ENCODE peak calls at places on chromosome 3, in seven cellular contexts. One of them, this sample, is unnamed.

GRCh38 chr3:150074697-150075416 is 104.2 kb upstream of the PFN2 start:
- DNase-seq in HCT116: no peak
- DNase-seq in adrenal gland: no peak
- DNase-seq in body of pancreas: no peak
- DNase-seq in endothelial cell of umbilical vein: no peak
- DNase-seq in sigmoid colon: no peak
- DNase-seq in ovary: no peak
- DNase-seq in this sample: no peak

GRCh38 chr3:178494376-178494775 is 41.9 kb upstream of the KCNMB2 start:
- DNase-seq in HCT116: no peak
- DNase-seq in adrenal gland: no peak
- DNase-seq in body of pancreas: no peak
- DNase-seq in endothelial cell of umbilical vein: no peak
- DNase-seq in sigmoid colon: no peak
- DNase-seq in ovary: no peak
- DNase-seq in this sample: no peak

GRCh38 chr3:76698136-76698535 is 341.8 kb upstream of the ROBO2 start:
- DNase-seq in HCT116: no peak
- DNase-seq in adrenal gland: no peak
- DNase-seq in body of pancreas: peak; percentile 14
- DNase-seq in endothelial cell of umbilical vein: no peak
- DNase-seq in sigmoid colon: no peak
- DNase-seq in ovary: no peak
- DNase-seq in this sample: no peak

GRCh38 chr3:67790043-67790442 is 135.6 kb upstream of the SUCLG2 start:
- DNase-seq in HCT116: peak; percentile 23
- DNase-seq in adrenal gland: peak; percentile 30
- DNase-seq in body of pancreas: peak; percentile 37
- DNase-seq in endothelial cell of umbilical vein: peak; percentile 68
- DNase-seq in sigmoid colon: no peak
- DNase-seq in ovary: no peak
- DNase-seq in this sample: no peak

GRCh38 chr3:40179016-40179415 is 130.5 kb upstream of the EIF1B start:
- DNase-seq in HCT116: peak; percentile 54
- DNase-seq in adrenal gland: peak; percentile 64
- DNase-seq in body of pancreas: peak; percentile 82
- DNase-seq in endothelial cell of umbilical vein: peak; percentile 80
- DNase-seq in sigmoid colon: peak; percentile 71
- DNase-seq in ovary: peak; percentile 80
- DNase-seq in this sample: peak; percentile 66

GRCh38 chr3:189570916-189571315 is 60.3 kb upstream of the TP63 start:
- DNase-seq in HCT116: no peak
- DNase-seq in adrenal gland: no peak
- DNase-seq in body of pancreas: no peak
- DNase-seq in endothelial cell of umbilical vein: no peak
- DNase-seq in sigmoid colon: no peak
- DNase-seq in ovary: no peak
- DNase-seq in this sample: no peak

GRCh38 chr3:147359177-147360062 is 46.9 kb downstream of the ZIC4 start:
- DNase-seq in HCT116: no peak
- DNase-seq in adrenal gland: no peak
- DNase-seq in body of pancreas: no peak
- DNase-seq in endothelial cell of umbilical vein: no peak
- DNase-seq in sigmoid colon: no peak
- DNase-seq in ovary: no peak
- DNase-seq in this sample: no peak

GRCh38 chr3:102078864-102079808 is 229.8 kb downstream of the NFKBIZ start:
- DNase-seq in HCT116: no peak
- DNase-seq in adrenal gland: no peak
- DNase-seq in body of pancreas: no peak
- DNase-seq in endothelial cell of umbilical vein: peak; percentile 63
- DNase-seq in sigmoid colon: no peak
- DNase-seq in ovary: no peak
- DNase-seq in this sample: no peak

GRCh38 chr3:101878589-101878988 is 29.3 kb downstream of the NFKBIZ start:
- DNase-seq in HCT116: no peak
- DNase-seq in adrenal gland: no peak
- DNase-seq in body of pancreas: no peak
- DNase-seq in endothelial cell of umbilical vein: no peak
- DNase-seq in sigmoid colon: no peak
- DNase-seq in ovary: no peak
- DNase-seq in this sample: peak; percentile 75

GRCh38 chr3:65439641-65440040 is 599.1 kb downstream of the MAGI1 start:
- DNase-seq in HCT116: peak; percentile 6
- DNase-seq in adrenal gland: peak; percentile 51
- DNase-seq in body of pancreas: peak; percentile 30
- DNase-seq in endothelial cell of umbilical vein: peak; percentile 59
- DNase-seq in sigmoid colon: peak; percentile 71
- DNase-seq in ovary: peak; percentile 44
- DNase-seq in this sample: peak; percentile 57

GRCh38 chr3:10373686-10374261 is 52.9 kb upstream of the SEC13 start:
- DNase-seq in HCT116: peak; percentile 18
- DNase-seq in adrenal gland: no peak
- DNase-seq in body of pancreas: no peak
- DNase-seq in endothelial cell of umbilical vein: no peak
- DNase-seq in sigmoid colon: no peak
- DNase-seq in ovary: no peak
- DNase-seq in this sample: no peak

GRCh38 chr3:64158334-64158733 is 66.9 kb downstream of the PRICKLE2 start:
- DNase-seq in HCT116: no peak
- DNase-seq in adrenal gland: no peak
- DNase-seq in body of pancreas: peak; percentile 30
- DNase-seq in endothelial cell of umbilical vein: no peak
- DNase-seq in sigmoid colon: no peak
- DNase-seq in ovary: no peak
- DNase-seq in this sample: no peak

GRCh38 chr3:105594219-105594618 is 227.5 kb downstream of the ALCAM start:
- DNase-seq in HCT116: no peak
- DNase-seq in adrenal gland: no peak
- DNase-seq in body of pancreas: no peak
- DNase-seq in endothelial cell of umbilical vein: no peak
- DNase-seq in sigmoid colon: no peak
- DNase-seq in ovary: no peak
- DNase-seq in this sample: no peak

GRCh38 chr3:15359677-15360397 is 27.5 kb upstream of the SH3BP5 start:
- DNase-seq in HCT116: no peak
- DNase-seq in adrenal gland: no peak
- DNase-seq in body of pancreas: no peak
- DNase-seq in endothelial cell of umbilical vein: no peak
- DNase-seq in sigmoid colon: no peak
- DNase-seq in ovary: no peak
- DNase-seq in this sample: no peak

GRCh38 chr3:197343656-197344408 is 45.4 kb upstream of the DLG1 start:
- DNase-seq in HCT116: no peak
- DNase-seq in adrenal gland: peak; percentile 49
- DNase-seq in body of pancreas: no peak
- DNase-seq in endothelial cell of umbilical vein: no peak
- DNase-seq in sigmoid colon: no peak
- DNase-seq in ovary: no peak
- DNase-seq in this sample: no peak

GRCh38 chr3:118990818-118991560 is 43.7 kb downstream of the IGSF11 start:
- DNase-seq in HCT116: no peak
- DNase-seq in adrenal gland: no peak
- DNase-seq in body of pancreas: no peak
- DNase-seq in endothelial cell of umbilical vein: no peak
- DNase-seq in sigmoid colon: no peak
- DNase-seq in ovary: no peak
- DNase-seq in this sample: no peak

GRCh38 chr3:114706591-114707224 is 412.9 kb downstream of the TIGIT start:
- DNase-seq in HCT116: peak; percentile 88
- DNase-seq in adrenal gland: peak; percentile 75
- DNase-seq in body of pancreas: peak; percentile 59
- DNase-seq in endothelial cell of umbilical vein: peak; percentile 4
- DNase-seq in sigmoid colon: no peak
- DNase-seq in ovary: no peak
- DNase-seq in this sample: no peak

GRCh38 chr3:127608362-127608718 is 10.1 kb downstream of the MCM2 start:
- DNase-seq in HCT116: no peak
- DNase-seq in adrenal gland: peak; percentile 88
- DNase-seq in body of pancreas: no peak
- DNase-seq in endothelial cell of umbilical vein: no peak
- DNase-seq in sigmoid colon: no peak
- DNase-seq in ovary: no peak
- DNase-seq in this sample: no peak

GRCh38 chr3:152307829-152308474 is 39.2 kb downstream of the MBNL1 start:
- DNase-seq in HCT116: no peak
- DNase-seq in adrenal gland: no peak
- DNase-seq in body of pancreas: no peak
- DNase-seq in endothelial cell of umbilical vein: peak; percentile 34
- DNase-seq in sigmoid colon: no peak
- DNase-seq in ovary: no peak
- DNase-seq in this sample: no peak

GRCh38 chr3:67311440-67311839 is 313.3 kb downstream of the KBTBD8 start:
- DNase-seq in HCT116: no peak
- DNase-seq in adrenal gland: no peak
- DNase-seq in body of pancreas: no peak
- DNase-seq in endothelial cell of umbilical vein: no peak
- DNase-seq in sigmoid colon: no peak
- DNase-seq in ovary: no peak
- DNase-seq in this sample: no peak

GRCh38 chr3:57160731-57161086 is 4.4 kb downstream of the IL17RD start:
- DNase-seq in HCT116: no peak
- DNase-seq in adrenal gland: no peak
- DNase-seq in body of pancreas: no peak
- DNase-seq in endothelial cell of umbilical vein: no peak
- DNase-seq in sigmoid colon: no peak
- DNase-seq in ovary: no peak
- DNase-seq in this sample: no peak

GRCh38 chr3:57161915-57162314 is 3.2 kb downstream of the IL17RD start:
- DNase-seq in HCT116: no peak
- DNase-seq in adrenal gland: no peak
- DNase-seq in body of pancreas: no peak
- DNase-seq in endothelial cell of umbilical vein: no peak
- DNase-seq in sigmoid colon: no peak
- DNase-seq in ovary: no peak
- DNase-seq in this sample: no peak

GRCh38 chr3:57158813-57159678 is 6.1 kb downstream of the IL17RD start:
- DNase-seq in HCT116: peak; percentile 51
- DNase-seq in adrenal gland: no peak
- DNase-seq in body of pancreas: no peak
- DNase-seq in endothelial cell of umbilical vein: peak; percentile 18
- DNase-seq in sigmoid colon: no peak
- DNase-seq in ovary: no peak
- DNase-seq in this sample: no peak

GRCh38 chr3:57160046-57160730 is 5.0 kb downstream of the IL17RD start:
- DNase-seq in HCT116: no peak
- DNase-seq in adrenal gland: no peak
- DNase-seq in body of pancreas: no peak
- DNase-seq in endothelial cell of umbilical vein: no peak
- DNase-seq in sigmoid colon: no peak
- DNase-seq in ovary: peak; percentile 67
- DNase-seq in this sample: no peak

GRCh38 chr3:57161131-57161538 is 4.0 kb downstream of the IL17RD start:
- DNase-seq in HCT116: no peak
- DNase-seq in adrenal gland: no peak
- DNase-seq in body of pancreas: no peak
- DNase-seq in endothelial cell of umbilical vein: no peak
- DNase-seq in sigmoid colon: no peak
- DNase-seq in ovary: no peak
- DNase-seq in this sample: no peak
- H3K27me3 ChIP-seq in HCT116: no peaks in the 10 kb centered on the region
- H3K27me3 ChIP-seq in adrenal gland: no peaks in the 10 kb centered on the region
- H3K27me3 ChIP-seq in body of pancreas: no peaks in the 10 kb centered on the region
- H3K27me3 ChIP-seq in endothelial cell of umbilical vein: peaks cover 62% of the 10 kb centered on the region
- H3K27me3 ChIP-seq in sigmoid colon: no peaks in the 10 kb centered on the region
- H3K27me3 ChIP-seq in ovary: no peaks in the 10 kb centered on the region
- H3K27me3 ChIP-seq in this sample: no peaks in the 10 kb centered on the region

GRCh38 chr3:16841906-16842709 is 42.6 kb upstream of the PLCL2 start:
- DNase-seq in HCT116: no peak
- DNase-seq in adrenal gland: peak; percentile 35
- DNase-seq in body of pancreas: peak; percentile 20
- DNase-seq in endothelial cell of umbilical vein: no peak
- DNase-seq in sigmoid colon: peak; percentile 71
- DNase-seq in ovary: no peak
- DNase-seq in this sample: peak; percentile 60
- TF ChIP-seq POLR2A in HCT116: no peak
- TF ChIP-seq POLR2A in adrenal gland: no peak
- TF ChIP-seq POLR2A in body of pancreas: no peak
- TF ChIP-seq POLR2A in endothelial cell of umbilical vein: no peak
- TF ChIP-seq POLR2A in sigmoid colon: no peak
- TF ChIP-seq POLR2A in ovary: no peak
- TF ChIP-seq POLR2A in this sample: no peak

GRCh38 chr3:171459130-171459941 is 869 bp downstream of the TNIK start:
- DNase-seq in HCT116: no peak
- DNase-seq in adrenal gland: peak; percentile 25
- DNase-seq in body of pancreas: peak; percentile 35
- DNase-seq in endothelial cell of umbilical vein: peak; percentile 72
- DNase-seq in sigmoid colon: peak; percentile 71
- DNase-seq in ovary: peak; percentile 27
- DNase-seq in this sample: peak; percentile 65
- H3K27ac ChIP-seq in HCT116: peak overlapping the region; percentile 71
- H3K27ac ChIP-seq in adrenal gland: no peak overlapping the region
- H3K27ac ChIP-seq in body of pancreas: peak overlapping the region; percentile 81
- H3K27ac ChIP-seq in endothelial cell of umbilical vein: peak overlapping the region; percentile 18
- H3K27ac ChIP-seq in sigmoid colon: peak overlapping the region; percentile 93
- H3K27ac ChIP-seq in ovary: peak overlapping the region; percentile 29
- H3K27ac ChIP-seq in this sample: peak overlapping the region; percentile 75

GRCh38 chr3:53495518-53496501 is 1.4 kb downstream of the CACNA1D start:
- DNase-seq in HCT116: no peak
- DNase-seq in adrenal gland: peak; percentile 29
- DNase-seq in body of pancreas: peak; percentile 18
- DNase-seq in endothelial cell of umbilical vein: no peak
- DNase-seq in sigmoid colon: peak; percentile 70
- DNase-seq in ovary: peak; percentile 22
- DNase-seq in this sample: no peak

GRCh38 chr3:53493618-53493996 is 804 bp upstream of the CACNA1D start:
- DNase-seq in HCT116: no peak
- DNase-seq in adrenal gland: no peak
- DNase-seq in body of pancreas: no peak
- DNase-seq in endothelial cell of umbilical vein: no peak
- DNase-seq in sigmoid colon: no peak
- DNase-seq in ovary: no peak
- DNase-seq in this sample: no peak

GRCh38 chr3:53496984-53497383 is 2.6 kb downstream of the CACNA1D start:
- DNase-seq in HCT116: no peak
- DNase-seq in adrenal gland: no peak
- DNase-seq in body of pancreas: no peak
- DNase-seq in endothelial cell of umbilical vein: no peak
- DNase-seq in sigmoid colon: no peak
- DNase-seq in ovary: no peak
- DNase-seq in this sample: no peak

GRCh38 chr3:53493997-53494791 is at the start of gene CACNA1D:
- DNase-seq in HCT116: peak; percentile 23
- DNase-seq in adrenal gland: no peak
- DNase-seq in body of pancreas: peak; percentile 69
- DNase-seq in endothelial cell of umbilical vein: no peak
- DNase-seq in sigmoid colon: no peak
- DNase-seq in ovary: peak; percentile 40
- DNase-seq in this sample: peak; percentile 64

DNA sequence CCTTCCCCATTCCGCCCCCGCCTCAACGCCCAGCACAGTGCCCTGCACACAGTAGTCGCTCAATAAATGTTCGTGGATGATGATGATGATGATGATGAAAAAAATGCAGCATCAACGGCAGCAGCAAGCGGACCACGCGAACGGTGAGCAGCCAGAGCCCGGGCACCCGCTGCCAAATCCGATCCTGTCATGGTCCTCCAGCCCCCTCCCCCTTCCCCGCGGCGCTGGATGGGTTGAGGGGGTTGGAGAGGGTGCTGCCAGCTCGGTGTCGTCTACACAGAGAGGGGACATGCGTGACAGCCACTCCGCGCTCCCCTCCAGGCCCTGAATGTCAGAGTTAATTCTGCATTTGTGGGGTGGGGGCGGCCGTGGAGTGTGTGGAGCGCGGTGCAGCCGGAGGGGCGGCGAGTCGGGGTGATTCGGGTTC is 693 bp downstream of the CACNA1D start:
- DNase-seq in HCT116: no peak
- DNase-seq in adrenal gland: no peak
- DNase-seq in body of pancreas: no peak
- DNase-seq in endothelial cell of umbilical vein: no peak
- DNase-seq in sigmoid colon: no peak
- DNase-seq in ovary: peak; percentile 21
- DNase-seq in this sample: no peak
- H3K27me3 ChIP-seq in HCT116: peaks cover 5% of the 10 kb centered on the region
- H3K27me3 ChIP-seq in adrenal gland: no peaks in the 10 kb centered on the region
- H3K27me3 ChIP-seq in body of pancreas: no peaks in the 10 kb centered on the region
- H3K27me3 ChIP-seq in endothelial cell of umbilical vein: peaks cover 58% of the 10 kb centered on the region
- H3K27me3 ChIP-seq in sigmoid colon: no peaks in the 10 kb centered on the region
- H3K27me3 ChIP-seq in ovary: no peaks in the 10 kb centered on the region
- H3K27me3 ChIP-seq in this sample: no peaks in the 10 kb centered on the region